ENCODE peak calls at places on chromosomes 16 and 17, in eight cellular contexts. P is cardiac fibroblast, R is RWPE1, J is AG04450, Y is choroid plexus epithelial cell, Q is Calu3, K is kidney, S is thoracic aorta. D is an unnamed sample.

GRCh38 chr16:1378087-1378803 is 26.5 kb downstream of the GNPTG start:
- DNase-seq in S (no peak), K (no peak), Q (no peak), J (no peak), R (no peak), Y (no peak), P (no peak), D (no peak)

GRCh38 chr17:48045270-48046001 is 2.7 kb upstream of the NFE2L1 start:
- DNase-seq in K (no peak), R (peak), Y (no peak), S (no peak), P (peak), J (no peak), Q (no peak), D (peak)

GRCh38 chr16:19105891-19106624 is 7.7 kb upstream of the ITPRIPL2 start:
- DNase-seq in Q (no peak), S (no peak), R (no peak), K (peak), P (no peak), Y (no peak), J (no peak), D (no peak)

GRCh38 chr16:89141884-89142267 is 29.7 kb upstream of the CDH15 start:
- DNase-seq in J (no peak), S (no peak), Q (no peak), P (no peak), K (peak), R (no peak), Y (no peak), D (no peak)

GRCh38 chr17:17782425-17783120 is 54.2 kb downstream of the SREBF1 start:
- DNase-seq in S (no peak), P (no peak), K (peak), R (no peak), Y (no peak), Q (peak), J (no peak), D (no peak)

GRCh38 chr17:6853764-6854442 is 22.4 kb upstream of the TEKT1 start:
- DNase-seq in Y (peak), S (no peak), Q (no peak), J (no peak), K (no peak), P (no peak), R (no peak), D (peak)

GRCh38 chr17:14451729-14452191 is 150.9 kb downstream of the HS3ST3B1 start:
- DNase-seq in Y (no peak), Q (no peak), P (no peak), R (no peak), K (no peak), S (no peak), J (no peak), D (no peak)

GRCh38 chr17:2087597-2088211 is 32.8 kb downstream of the HIC1 start:
- DNase-seq in J (no peak), K (peak), S (no peak), P (peak), Y (peak), Q (no peak), R (no peak), D (no peak)

GRCh38 chr16:85641776-85642176 is 28.7 kb downstream of the GSE1 start:
- DNase-seq in Q (no peak), P (no peak), J (no peak), Y (no peak), R (no peak), K (peak), S (no peak), D (peak)

GRCh38 chr17:61955621-61956020 is 27.8 kb upstream of the INTS2 start:
- DNase-seq in S (no peak), K (no peak), P (no peak), Y (no peak), R (no peak), Q (no peak), J (no peak), D (no peak)

GRCh38 chr17:73899839-73900238 is 255.6 kb upstream of the SDK2 start:
- DNase-seq in J (no peak), S (no peak), Q (no peak), R (no peak), P (no peak), K (no peak), Y (no peak), D (no peak)

GRCh38 chr17:32876414-32877163 is at the start of gene MYO1D:
- DNase-seq in R (peak), Q (peak), J (no peak), K (peak), S (no peak), P (no peak), Y (peak), D (peak)

GRCh38 chr17:65557349-65558310 is 3.8 kb downstream of the AXIN2 start:
- DNase-seq in Q (no peak), S (no peak), P (peak), R (no peak), K (no peak), Y (no peak), J (no peak), D (no peak)

GRCh38 chr17:18928726-18929125 is 23.2 kb upstream of the SLC5A10 start:
- DNase-seq in P (no peak), Q (no peak), J (no peak), Y (no peak), R (no peak), K (no peak), S (no peak), D (no peak)

GRCh38 chr16:10949424-10949970 is 5.1 kb downstream of the CLEC16A start:
- DNase-seq in J (no peak), R (no peak), Q (no peak), K (no peak), Y (peak), P (peak), S (no peak), D (peak)

GRCh38 chr17:57895382-57896060 is 45.7 kb upstream of the MRPS23 start:
- DNase-seq in Q (no peak), Y (no peak), S (no peak), K (no peak), P (no peak), J (no peak), R (no peak), D (no peak)

GRCh38 chr17:35361027-35361426 is 12.4 kb downstream of the SLFN11 start:
- DNase-seq in Y (no peak), S (no peak), Q (no peak), P (no peak), K (no peak), R (no peak), J (no peak), D (no peak)

GRCh38 chr17:50689956-50690886 is 17.5 kb downstream of the ANKRD40 start:
- DNase-seq in K (peak), S (no peak), Q (no peak), R (no peak), Y (no peak), P (no peak), J (no peak), D (peak)

GRCh38 chr16:14199624-14200023 is 128.5 kb downstream of the MRTFB start:
- DNase-seq in Y (peak), R (peak), J (no peak), S (no peak), Q (no peak), P (peak), K (no peak), D (peak)

GRCh38 chr16:31536804-31537361 is 9.2 kb downstream of the AHSP start:
- DNase-seq in P (no peak), R (no peak), Q (no peak), S (no peak), K (no peak), J (no peak), Y (no peak), D (no peak)

GRCh38 chr16:4270091-4270490 is 2.7 kb downstream of the TFAP4 start:
- DNase-seq in J (no peak), K (no peak), Q (no peak), R (no peak), Y (no peak), P (no peak), S (no peak), D (no peak)
- TF ChIP-seq CTCF in J (no peak), K (no peak), Q (no peak), R (no peak), Y (no peak), P (no peak), S (no peak), D (no peak)

GRCh38 chr17:68623811-68624210 is 22.6 kb upstream of the FAM20A start:
- DNase-seq in S (no peak), Y (no peak), Q (no peak), J (no peak), P (no peak), R (no peak), K (no peak), D (no peak)

GRCh38 chr17:68622423-68622822 is 21.3 kb upstream of the FAM20A start:
- DNase-seq in Y (no peak), P (no peak), R (no peak), K (no peak), S (no peak), J (no peak), Q (no peak), D (no peak)

GRCh38 chr17:68624381-68624780 is 23.2 kb upstream of the FAM20A start:
- DNase-seq in Q (no peak), Y (no peak), P (no peak), K (no peak), S (no peak), J (no peak), R (peak), D (peak)

GRCh38 chr17:68627956-68628355 is 26.8 kb upstream of the FAM20A start:
- DNase-seq in S (no peak), Q (peak), J (no peak), K (peak), Y (no peak), P (no peak), R (peak), D (peak)
- TF ChIP-seq CTCF in S (no peak), Q (no peak), J (no peak), K (no peak), Y (no peak), P (no peak), R (no peak), D (no peak)

DNA sequence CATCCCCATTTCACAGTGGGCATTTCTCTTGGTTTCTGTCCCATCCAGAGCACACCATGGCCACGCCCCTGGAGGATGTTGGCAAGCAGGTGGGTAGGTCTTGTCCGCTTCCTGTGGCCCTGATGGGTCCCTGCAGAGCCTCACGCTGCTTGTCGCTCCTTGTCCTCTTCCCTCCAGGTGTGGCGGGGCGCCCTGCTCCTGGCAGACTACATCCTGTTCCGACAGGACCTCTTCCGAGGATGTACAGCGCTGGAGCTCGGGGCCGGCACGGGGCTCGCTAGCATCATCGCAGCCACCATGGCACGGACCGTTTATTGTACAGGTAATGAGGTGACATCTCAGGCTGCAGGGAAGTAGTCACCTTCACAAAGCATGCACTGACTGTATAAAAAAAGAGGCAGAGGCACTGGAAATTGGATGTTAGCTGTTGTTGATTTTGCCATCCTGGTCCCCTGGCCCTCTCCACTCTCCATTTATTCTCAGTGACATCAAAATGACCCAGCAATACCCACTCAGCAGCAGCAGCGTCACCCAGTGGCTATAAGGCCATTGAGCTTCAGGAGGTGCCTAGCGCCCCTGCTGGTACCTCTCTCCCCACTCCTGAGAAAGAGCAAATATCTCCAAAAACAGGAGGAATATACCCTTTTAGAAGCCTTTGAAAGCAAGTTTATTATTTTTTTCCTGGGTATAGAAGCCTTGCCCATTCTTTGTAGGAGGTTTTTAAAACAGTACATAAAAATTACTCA is 13.7 kb downstream of the METTL22 start:
- DNase-seq in S (no peak), P (peak), Y (peak), K (no peak), J (no peak), R (no peak), Q (peak), D (peak)
- TF ChIP-seq CTCF in S (no peak), P (peak), Y (peak), K (no peak), J (peak), R (no peak), Q (peak), D (peak)

DNA sequence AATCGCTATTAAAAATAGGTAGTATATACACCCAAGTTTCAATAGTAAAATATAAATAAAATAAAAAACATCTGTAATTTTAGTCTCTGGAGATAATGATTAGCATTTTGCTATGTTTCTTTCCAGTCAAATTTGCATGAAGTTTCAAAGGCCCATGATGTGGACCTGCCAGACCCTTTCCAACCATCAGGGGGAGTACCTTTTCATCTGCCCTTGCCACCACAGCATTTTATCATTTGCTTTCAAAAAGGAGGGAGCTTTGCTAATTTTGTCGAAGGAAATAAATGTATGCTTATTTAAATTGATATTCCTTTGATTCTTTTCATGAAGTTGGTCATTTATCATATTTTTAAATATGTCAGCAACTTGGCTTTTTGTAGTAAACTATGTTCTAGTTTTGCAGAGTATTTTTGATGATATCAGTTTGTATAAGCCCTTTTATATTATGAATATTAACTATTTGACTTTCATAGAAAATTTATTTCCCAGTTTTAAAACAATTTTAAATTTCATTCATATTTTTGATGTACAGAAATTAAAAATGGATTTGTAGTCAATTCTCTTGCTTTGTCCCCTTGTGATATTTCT is 115.2 kb upstream of the NETO2 start:
- DNase-seq in Y (peak), P (peak), R (peak), Q (peak), S (no peak), K (no peak), J (peak), D (peak)
- TF ChIP-seq CTCF in Y (peak), P (peak), R (peak), Q (peak), S (no peak), K (peak), J (peak), D (peak)

DNA sequence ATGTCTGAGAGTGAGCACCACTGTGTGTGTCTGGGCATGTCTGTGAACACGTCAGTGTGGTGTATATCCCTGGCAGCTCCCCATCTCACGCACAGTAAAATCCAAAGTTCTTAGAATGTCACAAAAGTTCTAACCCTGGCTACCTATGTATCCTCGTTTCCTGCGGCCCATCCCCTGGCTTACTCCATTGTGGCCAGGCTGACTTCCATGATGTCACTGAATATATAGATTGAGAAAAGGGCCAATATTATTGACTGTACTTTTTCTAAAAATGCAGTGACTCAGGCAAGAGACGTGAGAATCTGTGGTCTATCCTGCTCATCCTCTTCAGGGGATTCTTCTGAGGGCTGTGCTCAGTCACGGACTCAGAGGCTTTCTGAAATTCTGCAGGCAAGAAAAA is 963 bp upstream of the METTL22 start:
- DNase-seq in P (peak), S (no peak), K (no peak), Y (peak), J (no peak), R (peak), Q (no peak), D (peak)
- TF ChIP-seq CTCF in P (no peak), S (no peak), K (no peak), Y (no peak), J (no peak), R (no peak), Q (no peak), D (no peak)

DNA sequence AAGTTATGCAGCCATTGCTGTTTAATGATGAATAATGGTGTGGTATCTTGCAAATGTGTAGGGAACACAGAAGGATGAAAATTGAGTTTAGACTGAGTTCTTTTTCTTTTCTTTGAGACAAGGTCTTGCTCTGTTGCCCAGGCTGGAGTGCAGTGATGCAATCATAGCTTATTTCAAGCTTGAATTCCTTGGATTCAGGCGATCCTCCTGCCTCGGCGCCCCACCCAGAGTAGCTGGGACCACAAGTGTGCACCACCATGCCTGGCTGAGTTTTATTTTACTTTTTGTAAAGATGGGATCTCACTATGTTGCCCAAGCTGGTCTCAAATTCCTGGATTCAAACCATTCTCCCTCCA is 74.6 kb upstream of the TBC1D3K start:
- DNase-seq in P (no peak), K (no peak), R (no peak), S (no peak), J (no peak), Q (no peak), Y (no peak), D (no peak)
- TF ChIP-seq CTCF in P (no peak), K (no peak), R (no peak), S (no peak), J (no peak), Q (no peak), Y (no peak), D (no peak)